ENCODE peak calls at places on chromosomes 3 and 15, in six cellular contexts. One of them, this sample, is unnamed.
A peak's percentile ranks its signal among the peaks of the same experiment; 100 is the strongest.

GRCh38 chr3:72601983-72602382 is 246.3 kb downstream of the SHQ1 start:
- DNase-seq in ovary: no peak
- DNase-seq in AG08396: no peak
- DNase-seq in D341Med: no peak
- DNase-seq in HTR-8/SVneo: no peak
- DNase-seq in effector CD4-positive, alpha-beta T cell: no peak
- DNase-seq in this sample: no peak

GRCh38 chr3:42159706-42160472 is 68.7 kb downstream of the TRAK1 start:
- DNase-seq in effector CD4-positive, alpha-beta T cell: peak; percentile 8
- DNase-seq in HTR-8/SVneo: no peak
- DNase-seq in D341Med: peak; percentile 49
- DNase-seq in AG08396: peak; percentile 33
- DNase-seq in ovary: peak; percentile 43
- DNase-seq in this sample: no peak

GRCh38 chr3:150582620-150583019 is 20.5 kb upstream of the SELENOT start:
- DNase-seq in ovary: no peak
- DNase-seq in D341Med: no peak
- DNase-seq in HTR-8/SVneo: no peak
- DNase-seq in AG08396: no peak
- DNase-seq in effector CD4-positive, alpha-beta T cell: no peak
- DNase-seq in this sample: no peak

GRCh38 chr15:53791616-53792015 is 32.2 kb upstream of the WDR72 start:
- DNase-seq in ovary: no peak
- DNase-seq in D341Med: no peak
- DNase-seq in HTR-8/SVneo: no peak
- DNase-seq in effector CD4-positive, alpha-beta T cell: no peak
- DNase-seq in AG08396: no peak
- DNase-seq in this sample: no peak

GRCh38 chr3:72738752-72739520 is 109.3 kb downstream of the SHQ1 start:
- DNase-seq in effector CD4-positive, alpha-beta T cell: peak; percentile 68
- DNase-seq in HTR-8/SVneo: peak; percentile 48
- DNase-seq in AG08396: peak; percentile 66
- DNase-seq in D341Med: peak; percentile 86
- DNase-seq in ovary: peak; percentile 48
- DNase-seq in this sample: no peak

GRCh38 chr3:100535610-100535943 is 43.2 kb downstream of the TMEM45A start:
- DNase-seq in effector CD4-positive, alpha-beta T cell: no peak
- DNase-seq in HTR-8/SVneo: no peak
- DNase-seq in D341Med: no peak
- DNase-seq in ovary: no peak
- DNase-seq in AG08396: no peak
- DNase-seq in this sample: no peak

GRCh38 chr3:50623840-50624474 is 7.0 kb downstream of the MAPKAPK3 start:
- DNase-seq in D341Med: no peak
- DNase-seq in AG08396: no peak
- DNase-seq in HTR-8/SVneo: no peak
- DNase-seq in ovary: no peak
- DNase-seq in effector CD4-positive, alpha-beta T cell: no peak
- DNase-seq in this sample: no peak

GRCh38 chr3:165523801-165524200 is 313.4 kb downstream of the BCHE start:
- DNase-seq in ovary: no peak
- DNase-seq in D341Med: no peak
- DNase-seq in HTR-8/SVneo: no peak
- DNase-seq in effector CD4-positive, alpha-beta T cell: no peak
- DNase-seq in AG08396: peak; percentile 3
- DNase-seq in this sample: peak; percentile 36

GRCh38 chr3:183161552-183162345 is 785 bp downstream of the LAMP3 start:
- DNase-seq in HTR-8/SVneo: no peak
- DNase-seq in D341Med: no peak
- DNase-seq in AG08396: no peak
- DNase-seq in ovary: no peak
- DNase-seq in effector CD4-positive, alpha-beta T cell: no peak
- DNase-seq in this sample: no peak

GRCh38 chr3:36520241-36521006 is 140.1 kb downstream of the STAC start:
- DNase-seq in D341Med: no peak
- DNase-seq in AG08396: no peak
- DNase-seq in ovary: no peak
- DNase-seq in effector CD4-positive, alpha-beta T cell: no peak
- DNase-seq in HTR-8/SVneo: no peak
- DNase-seq in this sample: no peak

GRCh38 chr3:112847692-112848091 is 1.0 kb upstream of the CD200R1L start:
- DNase-seq in AG08396: no peak
- DNase-seq in D341Med: no peak
- DNase-seq in ovary: no peak
- DNase-seq in effector CD4-positive, alpha-beta T cell: no peak
- DNase-seq in HTR-8/SVneo: no peak
- DNase-seq in this sample: no peak